ENCODE peak calls at places on chromosomes 2 and 18, in eight cellular contexts. I is suprapubic skin, Y is SK-N-SH, X is spleen, G is transverse colon, K is K562, Q is Panc1, B is sigmoid colon. S is an unnamed sample.

GRCh38 chr2:69943841-69944604 is 17.4 kb downstream of the ASPRV1 start:
- DNase-seq in B (no peak), I (no peak), Q (no peak), K (no peak), X (no peak), G (no peak), Y (no peak), S (no peak)

GRCh38 chr2:137829251-137829650 is 135.0 kb upstream of the HNMT start:
- DNase-seq in Y (no peak), K (no peak), X (no peak), G (no peak), Q (no peak), I (no peak), B (no peak), S (no peak)

GRCh38 chr18:40810371-40810770 is 1144.7 kb upstream of the PIK3C3 start:
- DNase-seq in G (no peak), Q (no peak), X (no peak), Y (no peak), I (no peak), K (no peak), B (no peak), S (no peak)

GRCh38 chr18:9418047-9418690 is 57.1 kb upstream of the RALBP1 start:
- DNase-seq in Q (no peak), Y (peak; percentile 41), K (no peak), B (peak; percentile 41), X (no peak), G (no peak), I (no peak), S (no peak)

GRCh38 chr2:20584045-20584636 is 66.8 kb downstream of the HS1BP3 start:
- DNase-seq in Y (no peak), X (peak; percentile 61), Q (no peak), K (no peak), B (no peak), G (no peak), I (no peak), S (no peak)

GRCh38 chr2:45119855-45120254 is 110.6 kb upstream of the SIX2 start:
- DNase-seq in I (no peak), X (no peak), B (no peak), G (no peak), K (no peak), Y (no peak), Q (peak; percentile 75), S (no peak)

GRCh38 chr2:69168950-69169695 is 156.1 kb downstream of the ANTXR1 start:
- DNase-seq in B (no peak), Y (no peak), X (no peak), I (no peak), Q (no peak), G (no peak), K (no peak), S (no peak)

GRCh38 chr2:136225950-136226835 is 108.2 kb upstream of the CXCR4 start:
- DNase-seq in B (no peak), X (peak; percentile 78), I (no peak), Y (no peak), G (peak; percentile 54), Q (no peak), K (no peak), S (no peak)

GRCh38 chr2:36734304-36734703 is 37.8 kb downstream of the VIT start:
- DNase-seq in I (no peak), X (no peak), B (no peak), Q (no peak), G (no peak), K (peak; percentile 15), Y (no peak), S (no peak)

GRCh38 chr2:19932928-19933327 is 31.1 kb upstream of the TTC32 start:
- DNase-seq in K (no peak), Q (peak; percentile 17), Y (no peak), B (no peak), G (no peak), I (no peak), X (no peak), S (peak; percentile 78)

GRCh38 chr2:54771166-54771565 is 47.7 kb downstream of the EML6 start:
- DNase-seq in Q (no peak), X (no peak), I (no peak), K (no peak), G (no peak), Y (peak; percentile 30), B (no peak), S (peak; percentile 18)

DNA sequence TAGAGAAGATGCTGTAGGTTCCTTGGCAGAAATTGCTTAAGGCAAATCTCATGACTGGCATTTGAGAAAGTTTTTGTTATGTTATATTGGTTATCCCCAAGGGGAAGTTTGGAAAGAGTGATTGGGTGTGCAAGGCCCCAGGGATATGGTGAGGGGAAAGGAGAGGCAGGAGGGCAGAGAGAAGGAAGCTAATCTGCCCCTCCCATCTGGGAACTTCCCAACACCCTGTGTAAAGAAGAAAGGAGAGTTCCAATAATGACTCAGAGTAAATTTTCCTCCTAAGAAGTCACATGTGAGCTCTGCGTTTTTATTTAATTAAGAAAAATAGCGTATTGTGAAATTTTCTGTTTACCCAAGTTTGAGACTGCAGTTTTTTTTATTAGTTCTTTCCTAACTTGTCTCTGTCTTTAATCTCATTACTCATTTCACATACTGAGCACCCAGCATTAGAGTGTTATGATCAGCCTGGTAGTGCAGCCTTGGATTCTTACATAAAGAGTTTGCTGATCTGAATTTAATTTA is 3.1 kb upstream of the KYNU start:
- DNase-seq in K (no peak), X (no peak), Y (no peak), B (no peak), G (peak; percentile 38), Q (peak; percentile 67), I (no peak), S (peak; percentile 87)
- TF ChIP-seq POLR2AphosphoS5 in K (no peak), X (no peak), Y (no peak), B (no peak), G (no peak), Q (no peak), I (no peak), S (peak; percentile 30)

DNA sequence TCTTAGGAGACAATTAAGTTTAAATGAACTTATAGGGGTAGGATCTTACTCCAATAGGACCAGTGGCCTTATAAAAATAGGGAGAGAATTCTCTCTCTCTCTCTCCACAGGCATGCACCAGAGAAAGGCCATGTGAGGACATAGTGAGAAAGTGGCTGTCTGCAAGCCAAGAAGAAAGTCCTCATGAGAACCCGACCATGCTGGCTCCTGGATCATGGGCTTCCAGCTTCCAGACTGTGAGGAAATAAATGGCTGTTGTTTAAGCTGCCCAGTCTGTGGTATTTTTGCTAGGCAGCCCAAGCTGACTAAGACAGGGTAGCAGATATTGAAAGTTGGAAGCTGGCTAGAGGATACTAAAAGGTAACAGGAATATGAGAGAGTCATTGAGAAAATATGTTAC is 454.0 kb downstream of the NBAS start:
- DNase-seq in B (no peak), Q (no peak), K (no peak), I (no peak), Y (no peak), G (no peak), X (no peak), S (no peak)
- TF ChIP-seq POLR2AphosphoS5 in B (no peak), Q (no peak), K (no peak), I (no peak), Y (no peak), G (no peak), X (no peak), S (no peak)

DNA sequence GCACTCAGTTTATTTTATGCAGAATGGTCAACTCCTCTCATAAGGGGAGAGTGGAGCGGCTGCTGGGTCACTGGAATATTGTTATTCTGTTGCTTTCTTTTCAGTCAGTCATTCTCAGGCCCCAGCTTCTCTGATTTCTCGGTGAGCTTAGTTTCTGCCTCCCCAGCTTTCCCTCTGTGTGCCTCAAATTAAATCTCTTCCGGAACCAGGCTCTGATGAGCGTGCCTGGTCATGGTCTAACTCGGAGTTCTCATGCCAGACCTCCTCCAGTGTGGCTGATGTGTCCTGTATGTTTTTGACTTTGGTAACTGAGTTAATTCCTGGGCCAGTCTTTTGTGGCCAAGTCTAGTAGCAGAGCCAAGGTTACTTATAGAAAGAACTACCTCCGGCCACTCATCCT is 4.9 kb upstream of the STK11IP start:
- DNase-seq in Q (no peak), K (no peak), B (no peak), G (no peak), X (no peak), I (no peak), Y (no peak), S (no peak)
- TF ChIP-seq POLR2AphosphoS5 in Q (no peak), K (no peak), B (no peak), G (no peak), X (no peak), I (no peak), Y (no peak), S (no peak)

DNA sequence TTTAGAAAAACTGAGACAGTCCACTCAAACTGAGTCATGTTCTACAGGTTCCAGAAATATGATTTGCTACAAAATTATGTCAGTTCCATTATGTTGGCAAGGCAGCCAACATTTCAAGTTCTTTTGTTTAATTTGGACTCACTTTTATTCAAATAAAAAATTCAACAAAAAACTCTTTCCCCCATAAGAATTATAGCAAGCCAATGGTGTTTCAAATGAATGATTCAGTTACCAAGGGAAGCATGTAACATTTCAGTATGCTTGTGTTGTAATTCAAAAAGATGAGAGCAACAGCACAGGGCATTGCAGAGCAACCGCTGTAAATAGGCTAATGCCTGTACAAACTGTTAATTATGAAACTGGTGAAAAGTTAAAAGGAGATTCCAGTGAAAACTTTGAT is 140.8 kb downstream of the FIGN start:
- DNase-seq in Y (no peak), X (no peak), G (no peak), B (no peak), Q (no peak), I (no peak), K (no peak), S (no peak)
- TF ChIP-seq POLR2AphosphoS5 in Y (no peak), X (no peak), G (no peak), B (no peak), Q (no peak), I (no peak), K (no peak), S (no peak)

GRCh38 chr18:4593895-4594294 is 138.8 kb upstream of the DLGAP1 start:
- DNase-seq in Y (no peak), Q (no peak), I (no peak), G (no peak), B (no peak), K (no peak), X (no peak), S (no peak)

GRCh38 chr18:4586729-4587128 is 131.6 kb upstream of the DLGAP1 start:
- DNase-seq in B (no peak), K (no peak), Q (no peak), G (no peak), I (no peak), Y (no peak), X (no peak), S (no peak)

GRCh38 chr18:4589056-4589800 is 134.1 kb upstream of the DLGAP1 start:
- DNase-seq in G (no peak), X (no peak), B (no peak), I (no peak), Y (no peak), K (no peak), Q (no peak), S (no peak)
- TF ChIP-seq POLR2AphosphoS5 in G (no peak), X (no peak), B (no peak), I (no peak), Y (no peak), K (no peak), Q (no peak), S (no peak)

DNA sequence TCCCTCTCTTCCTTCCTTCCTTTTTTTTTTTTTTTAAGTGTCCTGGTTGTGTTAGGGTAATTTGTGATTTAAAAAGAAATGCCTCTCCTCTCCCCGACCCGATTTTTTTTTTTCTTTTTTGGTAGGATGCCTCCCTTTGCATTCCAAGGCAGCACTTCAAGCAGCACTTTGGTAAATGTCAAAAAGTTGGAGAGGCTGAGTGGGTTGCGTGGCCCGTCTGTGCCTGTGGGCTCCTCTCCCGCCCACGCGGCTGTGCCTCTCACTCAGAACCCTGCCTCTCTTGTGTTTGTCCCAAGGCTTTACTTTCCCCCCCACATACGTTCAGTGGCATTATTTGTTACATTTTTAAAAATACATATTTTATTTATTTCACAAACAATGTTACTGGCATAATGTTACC is 147.5 kb downstream of the AGAP1 start:
- DNase-seq in I (no peak), Q (no peak), X (no peak), G (no peak), Y (no peak), K (no peak), B (no peak), S (no peak)
- TF ChIP-seq POLR2AphosphoS5 in I (no peak), Q (no peak), X (peak; percentile 27), G (no peak), Y (no peak), K (no peak), B (no peak), S (no peak)